ENCODE peak calls at places on chromosomes 1 and 21, in nine cellular contexts. One of them, this sample, is unnamed.

GRCh38 chr1:205284420-205285144 is 37.0 kb downstream of the NUAK2 start:
- DNase-seq in breast epithelium: peak; percentile 78
- DNase-seq in left ventricle myocardium superior: peak; percentile 79
- DNase-seq in naive thymus-derived CD8-positive, alpha-beta T cell: peak; percentile 90
- DNase-seq in activated CD8-positive, alpha-beta memory T cell treated with anti-CD3 and anti-CD28 coated beads, Interleukin-2, amount 50 U/mL, for 48 hours: peak; percentile 85
- DNase-seq in activated T-cell treated with anti-CD3 and anti-CD28 coated beads, Interleukin-2, amount 50 U/mL, for 24 hours: peak; percentile 80
- DNase-seq in memory B cell: peak; percentile 58
- DNase-seq in T-helper 17 cell: peak; percentile 82
- DNase-seq in GF-D8: peak; percentile 85
- DNase-seq in this sample: peak; percentile 91

GRCh38 chr21:28298251-28298672 is 694.4 kb downstream of the LTN1 start:
- DNase-seq in activated T-cell treated with anti-CD3 and anti-CD28 coated beads, Interleukin-2, amount 50 U/mL, for 24 hours: no peak
- DNase-seq in memory B cell: no peak
- DNase-seq in naive thymus-derived CD8-positive, alpha-beta T cell: no peak
- DNase-seq in T-helper 17 cell: no peak
- DNase-seq in GF-D8: no peak
- DNase-seq in left ventricle myocardium superior: no peak
- DNase-seq in breast epithelium: no peak
- DNase-seq in activated CD8-positive, alpha-beta memory T cell treated with anti-CD3 and anti-CD28 coated beads, Interleukin-2, amount 50 U/mL, for 48 hours: no peak
- DNase-seq in this sample: no peak

GRCh38 chr1:167602840-167603239 is 27.2 kb upstream of the RCSD1 start:
- DNase-seq in naive thymus-derived CD8-positive, alpha-beta T cell: no peak
- DNase-seq in left ventricle myocardium superior: no peak
- DNase-seq in GF-D8: no peak
- DNase-seq in breast epithelium: no peak
- DNase-seq in T-helper 17 cell: no peak
- DNase-seq in activated T-cell treated with anti-CD3 and anti-CD28 coated beads, Interleukin-2, amount 50 U/mL, for 24 hours: peak; percentile 47
- DNase-seq in activated CD8-positive, alpha-beta memory T cell treated with anti-CD3 and anti-CD28 coated beads, Interleukin-2, amount 50 U/mL, for 48 hours: no peak
- DNase-seq in memory B cell: no peak
- DNase-seq in this sample: no peak

GRCh38 chr1:58727363-58727762 is 27.5 kb upstream of the MYSM1 start:
- DNase-seq in activated CD8-positive, alpha-beta memory T cell treated with anti-CD3 and anti-CD28 coated beads, Interleukin-2, amount 50 U/mL, for 48 hours: no peak
- DNase-seq in naive thymus-derived CD8-positive, alpha-beta T cell: no peak
- DNase-seq in breast epithelium: no peak
- DNase-seq in GF-D8: no peak
- DNase-seq in activated T-cell treated with anti-CD3 and anti-CD28 coated beads, Interleukin-2, amount 50 U/mL, for 24 hours: no peak
- DNase-seq in memory B cell: no peak
- DNase-seq in left ventricle myocardium superior: no peak
- DNase-seq in T-helper 17 cell: no peak
- DNase-seq in this sample: no peak

GRCh38 chr1:226704169-226704921 is 34.7 kb downstream of the ITPKB start:
- DNase-seq in T-helper 17 cell: no peak
- DNase-seq in left ventricle myocardium superior: no peak
- DNase-seq in breast epithelium: no peak
- DNase-seq in activated CD8-positive, alpha-beta memory T cell treated with anti-CD3 and anti-CD28 coated beads, Interleukin-2, amount 50 U/mL, for 48 hours: no peak
- DNase-seq in memory B cell: no peak
- DNase-seq in naive thymus-derived CD8-positive, alpha-beta T cell: no peak
- DNase-seq in activated T-cell treated with anti-CD3 and anti-CD28 coated beads, Interleukin-2, amount 50 U/mL, for 24 hours: no peak
- DNase-seq in GF-D8: no peak
- DNase-seq in this sample: no peak

GRCh38 chr1:147243228-147243685 is 773 bp downstream of the CHD1L start:
- DNase-seq in breast epithelium: no peak
- DNase-seq in left ventricle myocardium superior: peak; percentile 52
- DNase-seq in activated T-cell treated with anti-CD3 and anti-CD28 coated beads, Interleukin-2, amount 50 U/mL, for 24 hours: no peak
- DNase-seq in memory B cell: no peak
- DNase-seq in GF-D8: no peak
- DNase-seq in activated CD8-positive, alpha-beta memory T cell treated with anti-CD3 and anti-CD28 coated beads, Interleukin-2, amount 50 U/mL, for 48 hours: peak; percentile 72
- DNase-seq in naive thymus-derived CD8-positive, alpha-beta T cell: no peak
- DNase-seq in T-helper 17 cell: no peak
- DNase-seq in this sample: no peak

GRCh38 chr1:66207484-66207883 is 326.5 kb upstream of the SGIP1 start:
- DNase-seq in T-helper 17 cell: no peak
- DNase-seq in activated CD8-positive, alpha-beta memory T cell treated with anti-CD3 and anti-CD28 coated beads, Interleukin-2, amount 50 U/mL, for 48 hours: no peak
- DNase-seq in GF-D8: no peak
- DNase-seq in memory B cell: no peak
- DNase-seq in breast epithelium: no peak
- DNase-seq in left ventricle myocardium superior: no peak
- DNase-seq in naive thymus-derived CD8-positive, alpha-beta T cell: no peak
- DNase-seq in activated T-cell treated with anti-CD3 and anti-CD28 coated beads, Interleukin-2, amount 50 U/mL, for 24 hours: no peak
- DNase-seq in this sample: no peak

GRCh38 chr1:3069491-3070303 is 694 bp downstream of the PRDM16 start:
- DNase-seq in left ventricle myocardium superior: peak; percentile 67
- DNase-seq in GF-D8: no peak
- DNase-seq in naive thymus-derived CD8-positive, alpha-beta T cell: no peak
- DNase-seq in memory B cell: no peak
- DNase-seq in activated CD8-positive, alpha-beta memory T cell treated with anti-CD3 and anti-CD28 coated beads, Interleukin-2, amount 50 U/mL, for 48 hours: no peak
- DNase-seq in breast epithelium: no peak
- DNase-seq in activated T-cell treated with anti-CD3 and anti-CD28 coated beads, Interleukin-2, amount 50 U/mL, for 24 hours: no peak
- DNase-seq in T-helper 17 cell: no peak
- DNase-seq in this sample: peak; percentile 87

GRCh38 chr1:184632415-184633175 is 122.1 kb downstream of the EDEM3 start:
- DNase-seq in naive thymus-derived CD8-positive, alpha-beta T cell: no peak
- DNase-seq in left ventricle myocardium superior: peak; percentile 48
- DNase-seq in GF-D8: no peak
- DNase-seq in T-helper 17 cell: no peak
- DNase-seq in activated T-cell treated with anti-CD3 and anti-CD28 coated beads, Interleukin-2, amount 50 U/mL, for 24 hours: no peak
- DNase-seq in breast epithelium: peak; percentile 89
- DNase-seq in memory B cell: no peak
- DNase-seq in activated CD8-positive, alpha-beta memory T cell treated with anti-CD3 and anti-CD28 coated beads, Interleukin-2, amount 50 U/mL, for 48 hours: no peak
- DNase-seq in this sample: no peak

GRCh38 chr1:147628441-147628840 is 41.9 kb downstream of the ACP6 start:
- DNase-seq in left ventricle myocardium superior: no peak
- DNase-seq in breast epithelium: no peak
- DNase-seq in memory B cell: no peak
- DNase-seq in naive thymus-derived CD8-positive, alpha-beta T cell: no peak
- DNase-seq in activated CD8-positive, alpha-beta memory T cell treated with anti-CD3 and anti-CD28 coated beads, Interleukin-2, amount 50 U/mL, for 48 hours: no peak
- DNase-seq in T-helper 17 cell: no peak
- DNase-seq in activated T-cell treated with anti-CD3 and anti-CD28 coated beads, Interleukin-2, amount 50 U/mL, for 24 hours: no peak
- DNase-seq in GF-D8: no peak
- DNase-seq in this sample: no peak